ENCODE peak calls at places on chromosomes 1 and 21, in four cellular contexts. One of them, this sample, is unnamed.

GRCh38 chr1:208942394-208942793 is 641.1 kb upstream of the CAMK1G start:
- DNase-seq in GM10248: no peak
- DNase-seq in CD8-positive, alpha-beta T cell: no peak
- DNase-seq in mucosa of descending colon: no peak
- DNase-seq in this sample: no peak

GRCh38 chr1:204592246-204592948 is 76.2 kb downstream of the MDM4 start:
- DNase-seq in GM10248: no peak
- DNase-seq in CD8-positive, alpha-beta T cell: no peak
- DNase-seq in mucosa of descending colon: no peak
- DNase-seq in this sample: no peak

GRCh38 chr1:94332952-94333351 is 85.2 kb upstream of the ABCD3 start:
- DNase-seq in GM10248: peak; percentile 20
- DNase-seq in CD8-positive, alpha-beta T cell: no peak
- DNase-seq in mucosa of descending colon: no peak
- DNase-seq in this sample: no peak

GRCh38 chr1:183161391-183161790 is 24.7 kb upstream of the LAMC2 start:
- DNase-seq in GM10248: no peak
- DNase-seq in CD8-positive, alpha-beta T cell: no peak
- DNase-seq in mucosa of descending colon: no peak
- DNase-seq in this sample: no peak

GRCh38 chr1:149849246-149849946 is 50.0 kb upstream of the BOLA1 start:
- DNase-seq in GM10248: no peak
- DNase-seq in CD8-positive, alpha-beta T cell: no peak
- DNase-seq in mucosa of descending colon: peak; percentile 2
- DNase-seq in this sample: peak; percentile 1

GRCh38 chr1:239587066-239587465 is 200.7 kb downstream of the CHRM3 start:
- DNase-seq in GM10248: no peak
- DNase-seq in CD8-positive, alpha-beta T cell: peak; percentile 1
- DNase-seq in mucosa of descending colon: no peak
- DNase-seq in this sample: peak; percentile 29

GRCh38 chr1:168734271-168734670 is 5.3 kb upstream of the DPT start:
- DNase-seq in GM10248: no peak
- DNase-seq in CD8-positive, alpha-beta T cell: no peak
- DNase-seq in mucosa of descending colon: no peak
- DNase-seq in this sample: no peak

GRCh38 chr1:201142854-201143725 is 11.2 kb downstream of the TMEM9 start:
- DNase-seq in GM10248: no peak
- DNase-seq in CD8-positive, alpha-beta T cell: no peak
- DNase-seq in mucosa of descending colon: no peak
- DNase-seq in this sample: no peak

GRCh38 chr1:234925440-234926251 is 203.0 kb downstream of the TOMM20 start:
- DNase-seq in GM10248: no peak
- DNase-seq in CD8-positive, alpha-beta T cell: no peak
- DNase-seq in mucosa of descending colon: no peak
- DNase-seq in this sample: peak; percentile 66

GRCh38 chr1:64136749-64137568 is 66.5 kb upstream of the UBE2U start:
- DNase-seq in GM10248: peak; percentile 47
- DNase-seq in CD8-positive, alpha-beta T cell: peak; percentile 26
- DNase-seq in mucosa of descending colon: peak; percentile 94
- DNase-seq in this sample: peak; percentile 65

GRCh38 chr1:93442276-93442675 is 5.6 kb upstream of the FNBP1L start:
- DNase-seq in GM10248: no peak
- DNase-seq in CD8-positive, alpha-beta T cell: no peak
- DNase-seq in mucosa of descending colon: peak; percentile 90
- DNase-seq in this sample: peak; percentile 71

GRCh38 chr1:13836136-13836535 is 136.1 kb downstream of the PRDM2 start:
- DNase-seq in GM10248: no peak
- DNase-seq in CD8-positive, alpha-beta T cell: no peak
- DNase-seq in mucosa of descending colon: no peak
- DNase-seq in this sample: no peak

GRCh38 chr1:16124377-16125087 is 31.3 kb downstream of the EPHA2 start:
- DNase-seq in GM10248: no peak
- DNase-seq in CD8-positive, alpha-beta T cell: no peak
- DNase-seq in mucosa of descending colon: no peak
- DNase-seq in this sample: no peak

GRCh38 chr1:41919764-41920397 is 1.2 kb upstream of the HIVEP3 start:
- DNase-seq in GM10248: peak; percentile 55
- DNase-seq in CD8-positive, alpha-beta T cell: peak; percentile 39
- DNase-seq in mucosa of descending colon: peak; percentile 42
- DNase-seq in this sample: no peak

GRCh38 chr1:16173447-16174260 is 17.8 kb upstream of the EPHA2 start:
- DNase-seq in GM10248: no peak
- DNase-seq in CD8-positive, alpha-beta T cell: no peak
- DNase-seq in mucosa of descending colon: peak; percentile 82
- DNase-seq in this sample: peak; percentile 87

GRCh38 chr21:45306832-45307571 is 19.3 kb upstream of the POFUT2 start:
- DNase-seq in GM10248: no peak
- DNase-seq in CD8-positive, alpha-beta T cell: no peak
- DNase-seq in mucosa of descending colon: no peak
- DNase-seq in this sample: peak; percentile 21

GRCh38 chr1:244969355-244970235 is 105.3 kb upstream of the HNRNPU start:
- DNase-seq in GM10248: peak; percentile 26
- DNase-seq in CD8-positive, alpha-beta T cell: peak; percentile 63
- DNase-seq in mucosa of descending colon: peak; percentile 77
- DNase-seq in this sample: no peak

GRCh38 chr1:196516373-196516772 is 91.9 kb downstream of the KCNT2 start:
- DNase-seq in GM10248: no peak
- DNase-seq in CD8-positive, alpha-beta T cell: no peak
- DNase-seq in mucosa of descending colon: no peak
- DNase-seq in this sample: no peak

GRCh38 chr1:22388666-22389455 is 62.8 kb upstream of the ZBTB40 start:
- DNase-seq in GM10248: no peak
- DNase-seq in CD8-positive, alpha-beta T cell: no peak
- DNase-seq in mucosa of descending colon: no peak
- DNase-seq in this sample: peak; percentile 73

GRCh38 chr1:24294228-24294672 is 24.9 kb upstream of the GRHL3 start:
- DNase-seq in GM10248: no peak
- DNase-seq in CD8-positive, alpha-beta T cell: no peak
- DNase-seq in mucosa of descending colon: no peak
- DNase-seq in this sample: no peak

GRCh38 chr1:192565946-192566345 is 9.6 kb upstream of the RGS1 start:
- DNase-seq in GM10248: no peak
- DNase-seq in CD8-positive, alpha-beta T cell: no peak
- DNase-seq in mucosa of descending colon: no peak
- DNase-seq in this sample: no peak

GRCh38 chr1:67711850-67712202 is 26.8 kb downstream of the GADD45A start:
- DNase-seq in GM10248: no peak
- DNase-seq in CD8-positive, alpha-beta T cell: no peak
- DNase-seq in mucosa of descending colon: no peak
- DNase-seq in this sample: no peak

GRCh38 chr1:204127597-204128242 is 24.1 kb downstream of the ETNK2 start:
- DNase-seq in GM10248: no peak
- DNase-seq in CD8-positive, alpha-beta T cell: no peak
- DNase-seq in mucosa of descending colon: peak; percentile 69
- DNase-seq in this sample: peak; percentile 77

GRCh38 chr1:184672013-184672726 is 82.5 kb downstream of the EDEM3 start:
- DNase-seq in GM10248: no peak
- DNase-seq in CD8-positive, alpha-beta T cell: no peak
- DNase-seq in mucosa of descending colon: no peak
- DNase-seq in this sample: no peak

GRCh38 chr1:235866913-235867850 is 476 bp upstream of the LYST start:
- DNase-seq in GM10248: peak; percentile 98
- DNase-seq in CD8-positive, alpha-beta T cell: peak; percentile 98
- DNase-seq in mucosa of descending colon: peak; percentile 96
- DNase-seq in this sample: peak; percentile 93

GRCh38 chr1:168400139-168400538 is 119.5 kb downstream of the TBX19 start:
- DNase-seq in GM10248: no peak
- DNase-seq in CD8-positive, alpha-beta T cell: no peak
- DNase-seq in mucosa of descending colon: no peak
- DNase-seq in this sample: no peak

GRCh38 chr21:41953249-41953830 is 478 bp downstream of the C2CD2 start:
- DNase-seq in GM10248: peak; percentile 54
- DNase-seq in CD8-positive, alpha-beta T cell: no peak
- DNase-seq in mucosa of descending colon: no peak
- DNase-seq in this sample: peak; percentile 45

GRCh38 chr1:91592716-91593477 is 92.2 kb downstream of the CDC7 start:
- DNase-seq in GM10248: no peak
- DNase-seq in CD8-positive, alpha-beta T cell: no peak
- DNase-seq in mucosa of descending colon: no peak
- DNase-seq in this sample: no peak

GRCh38 chr1:23122023-23122738 is 46.5 kb downstream of the LUZP1 start:
- DNase-seq in GM10248: no peak
- DNase-seq in CD8-positive, alpha-beta T cell: no peak
- DNase-seq in mucosa of descending colon: peak; percentile 71
- DNase-seq in this sample: no peak

GRCh38 chr21:32135401-32136363 is 143.2 kb downstream of the MIS18A start:
- DNase-seq in GM10248: peak; percentile 23
- DNase-seq in CD8-positive, alpha-beta T cell: no peak
- DNase-seq in mucosa of descending colon: no peak
- DNase-seq in this sample: no peak

GRCh38 chr1:4396571-4396970 is 257.8 kb upstream of the AJAP1 start:
- DNase-seq in GM10248: no peak
- DNase-seq in CD8-positive, alpha-beta T cell: no peak
- DNase-seq in mucosa of descending colon: no peak
- DNase-seq in this sample: no peak

GRCh38 chr1:182442333-182442732 is 7.6 kb upstream of the RGSL1 start:
- DNase-seq in GM10248: no peak
- DNase-seq in CD8-positive, alpha-beta T cell: no peak
- DNase-seq in mucosa of descending colon: no peak
- DNase-seq in this sample: no peak

GRCh38 chr1:30188999-30189398 is 534.4 kb downstream of the MATN1 start:
- DNase-seq in GM10248: no peak
- DNase-seq in CD8-positive, alpha-beta T cell: no peak
- DNase-seq in mucosa of descending colon: no peak
- DNase-seq in this sample: no peak

GRCh38 chr1:116420417-116421200 is 47.6 kb downstream of the ATP1A1 start:
- DNase-seq in GM10248: no peak
- DNase-seq in CD8-positive, alpha-beta T cell: no peak
- DNase-seq in mucosa of descending colon: no peak
- DNase-seq in this sample: no peak

DNA sequence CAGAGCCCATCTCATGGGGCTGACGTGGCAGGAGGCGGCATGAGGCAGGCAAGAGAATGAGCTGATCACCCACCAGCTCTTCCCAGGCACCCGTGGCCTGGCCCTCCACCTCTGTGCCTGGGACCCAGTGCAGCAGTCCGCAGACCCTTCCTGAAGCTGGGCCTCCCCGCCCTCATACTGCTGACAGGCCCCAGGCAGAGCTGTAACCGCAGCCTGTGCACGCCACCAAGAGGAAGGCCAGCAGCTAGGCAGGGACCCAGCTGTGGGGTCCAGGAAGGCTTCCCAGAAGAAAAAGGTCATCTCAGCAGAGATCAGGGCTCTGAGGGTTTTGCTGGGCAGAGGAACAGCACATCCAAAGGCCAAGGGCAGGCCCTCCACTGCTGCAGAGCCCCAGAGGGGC is 9.8 kb upstream of the MTFR1L start:
- DNase-seq in GM10248: no peak
- DNase-seq in CD8-positive, alpha-beta T cell: no peak
- DNase-seq in mucosa of descending colon: no peak
- DNase-seq in this sample: no peak
- TF ChIP-seq CTCF in GM10248: no peak
- TF ChIP-seq CTCF in CD8-positive, alpha-beta T cell: no peak
- TF ChIP-seq CTCF in mucosa of descending colon: no peak
- TF ChIP-seq CTCF in this sample: no peak

GRCh38 chr21:36966066-36966845 is at the start of gene HLCS:
- DNase-seq in GM10248: peak; percentile 87
- DNase-seq in CD8-positive, alpha-beta T cell: peak; percentile 43
- DNase-seq in mucosa of descending colon: peak; percentile 78
- DNase-seq in this sample: peak; percentile 87
- TF ChIP-seq CTCF in GM10248: peak; percentile 40
- TF ChIP-seq CTCF in CD8-positive, alpha-beta T cell: peak; percentile 36
- TF ChIP-seq CTCF in mucosa of descending colon: peak; percentile 26
- TF ChIP-seq CTCF in this sample: peak; percentile 22

DNA sequence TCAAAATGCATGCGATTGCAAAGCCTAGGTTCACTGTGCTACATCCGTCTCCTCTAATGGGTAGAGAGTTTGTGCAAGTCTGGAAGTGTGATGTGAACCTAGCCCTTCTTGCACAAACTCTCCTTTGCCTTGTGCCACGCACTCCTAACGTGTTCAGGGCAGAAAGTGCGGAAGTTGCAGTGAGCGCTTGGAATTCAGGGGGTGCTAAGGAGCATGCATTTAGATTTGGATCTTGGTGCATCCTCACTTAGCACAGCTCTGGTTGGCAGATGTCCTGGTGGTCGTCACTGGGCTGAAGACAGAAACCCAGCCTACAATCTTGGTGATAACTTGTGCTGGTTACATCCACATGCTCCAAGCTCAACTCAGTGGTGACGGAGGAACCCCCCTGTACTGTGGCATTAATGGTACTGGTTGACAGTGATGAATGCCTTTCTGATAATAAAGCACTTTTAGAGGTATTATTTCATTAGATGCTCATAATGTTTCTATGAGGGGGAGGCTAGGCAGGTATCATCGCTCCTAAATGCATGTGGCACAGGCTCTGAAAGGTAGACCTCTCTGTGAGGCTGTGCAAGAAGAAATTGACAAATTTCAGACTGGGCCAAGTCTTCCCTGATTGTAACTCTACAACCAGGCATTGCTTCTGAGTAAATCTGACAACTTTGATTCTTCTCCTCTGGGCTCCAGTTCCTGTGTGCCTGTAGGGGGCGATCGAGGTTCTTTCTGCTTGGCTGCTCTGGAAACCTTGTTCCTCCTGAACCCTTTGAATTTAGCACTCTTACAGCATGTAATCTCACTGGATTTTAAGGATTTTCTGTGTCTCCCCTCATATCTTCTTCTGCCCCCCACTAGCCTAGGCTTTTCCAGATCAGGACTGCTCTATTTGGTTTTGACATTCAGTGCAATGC is 40.6 kb downstream of the MAPKAPK2 start:
- DNase-seq in GM10248: peak; percentile 71
- DNase-seq in CD8-positive, alpha-beta T cell: peak; percentile 34
- DNase-seq in mucosa of descending colon: peak; percentile 62
- DNase-seq in this sample: no peak
- TF ChIP-seq CTCF in GM10248: peak; percentile 75
- TF ChIP-seq CTCF in CD8-positive, alpha-beta T cell: peak; percentile 47
- TF ChIP-seq CTCF in mucosa of descending colon: peak; percentile 40
- TF ChIP-seq CTCF in this sample: peak; percentile 42

DNA sequence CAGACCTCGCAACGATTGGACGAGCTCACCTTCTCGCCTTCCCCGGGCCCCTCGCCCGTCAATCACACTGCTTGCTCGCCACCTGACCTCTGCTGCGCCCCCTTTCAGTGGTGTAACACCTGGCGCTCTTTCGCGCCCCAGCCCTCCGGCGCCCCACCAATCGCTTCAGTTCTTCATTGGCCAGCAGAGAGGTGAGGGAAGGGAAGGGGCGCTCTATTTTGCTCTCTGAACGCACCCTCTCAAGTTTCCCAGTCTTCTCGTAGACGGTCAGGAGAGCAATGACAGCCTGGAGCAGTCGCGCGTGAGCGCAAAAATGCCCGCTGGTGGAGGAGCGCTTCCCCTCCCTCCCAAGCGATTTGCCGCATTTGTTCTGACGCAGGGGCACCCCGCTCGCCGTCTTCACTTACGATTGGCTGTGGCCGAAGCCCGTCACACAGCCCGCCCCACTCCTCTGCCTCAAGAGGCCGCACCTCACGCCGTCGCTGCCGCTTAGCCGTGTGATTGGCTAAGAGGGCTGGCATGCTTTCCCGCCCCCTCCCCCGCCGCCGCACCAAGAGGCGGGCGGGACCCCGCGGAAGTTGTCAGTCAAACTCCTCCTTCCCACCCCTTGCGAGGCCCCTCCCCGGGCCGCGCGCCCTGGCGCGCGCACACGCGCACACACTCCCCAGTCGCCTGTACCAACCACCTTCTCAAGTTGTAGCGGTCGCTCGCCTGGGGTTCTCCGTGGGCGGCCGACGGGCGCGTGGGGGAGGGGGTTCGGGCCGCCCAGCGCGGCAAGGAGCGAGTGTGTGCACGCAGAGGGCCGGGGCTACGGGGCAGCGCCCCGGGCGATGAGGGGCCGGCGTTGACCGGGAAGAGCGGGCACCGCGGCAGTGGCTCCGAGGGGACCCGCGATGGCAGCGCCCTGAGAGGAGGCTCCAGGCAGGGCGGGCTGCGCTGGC is at the start of gene PPP2R5A:
- DNase-seq in GM10248: peak; percentile 97
- DNase-seq in CD8-positive, alpha-beta T cell: peak; percentile 98
- DNase-seq in mucosa of descending colon: peak; percentile 99
- DNase-seq in this sample: peak; percentile 99
- TF ChIP-seq CTCF in GM10248: peak; percentile 39
- TF ChIP-seq CTCF in CD8-positive, alpha-beta T cell: no peak
- TF ChIP-seq CTCF in mucosa of descending colon: no peak
- TF ChIP-seq CTCF in this sample: peak; percentile 57